ENCODE peak calls at places on chromosomes 6 and 20, in ten cellular contexts. S is myocyte; O is stimulated activated CD4-positive, alpha-beta T cell treated with anti-CD3 and anti-CD28 coated beads, Interleukin-1b, Interleukin-23, amount 100 ng/mL, for 24 hours; H is 8988T; D is GM04504; K is ovary; B is hypothalamus; N is AG08396; Q is left cardiac atrium; W is head of caudate nucleus. V is an unnamed sample.

GRCh38 chr6:85252552-85252951 is 197.3 kb upstream of the NT5E start:
- DNase-seq in B (no peak), W (no peak), N (no peak), O (no peak), D (no peak), S (no peak), H (no peak), K (no peak), Q (no peak), V (no peak)

GRCh38 chr20:61303675-61304074 is 51.6 kb downstream of the CDH4 start:
- DNase-seq in O (no peak), K (no peak), Q (no peak), N (no peak), H (no peak), D (no peak), W (no peak), B (no peak), S (no peak), V (no peak)

GRCh38 chr20:46099491-46100287 is 9.9 kb upstream of the NCOA5 start:
- DNase-seq in B (no peak), H (no peak), O (no peak), W (no peak), K (no peak), D (no peak), S (no peak), N (no peak), Q (no peak), V (no peak)

GRCh38 chr20:1819311-1820136 is 75.7 kb upstream of the SIRPA start:
- DNase-seq in D (no peak), Q (no peak), O (no peak), N (no peak), H (no peak), B (no peak), W (no peak), S (no peak), K (no peak), V (no peak)

GRCh38 chr20:1173698-1174097 is 11.1 kb downstream of the TMEM74B start:
- DNase-seq in Q (no peak), D (no peak), K (no peak), H (no peak), O (no peak), W (no peak), B (no peak), N (no peak), S (peak), V (no peak)

GRCh38 chr20:45970646-45971424 is 1.2 kb downstream of the ZNF335 start:
- DNase-seq in K (no peak), H (no peak), B (no peak), D (no peak), S (peak), O (no peak), Q (no peak), N (peak), W (no peak), V (no peak)

GRCh38 chr6:47097092-47097945 is 55.2 kb upstream of the ADGRF1 start:
- DNase-seq in S (peak), D (peak), Q (peak), H (peak), K (peak), O (peak), W (peak), B (peak), N (peak), V (no peak)

GRCh38 chr6:28871335-28872156 is 52.2 kb downstream of the TRIM27 start:
- DNase-seq in S (no peak), H (no peak), O (no peak), N (no peak), Q (no peak), B (no peak), W (no peak), K (no peak), D (no peak), V (no peak)

GRCh38 chr20:577167-577791 is 32.8 kb downstream of the TCF15 start:
- DNase-seq in N (no peak), S (no peak), D (no peak), Q (no peak), B (no peak), H (no peak), W (no peak), K (no peak), O (no peak), V (no peak)

GRCh38 chr6:161429921-161430490 is 156.1 kb upstream of the AGPAT4 start:
- DNase-seq in B (no peak), Q (no peak), N (no peak), K (no peak), S (no peak), O (no peak), D (no peak), H (no peak), W (no peak), V (no peak)

GRCh38 chr20:20212675-20213096 is 155.2 kb upstream of the INSM1 start:
- DNase-seq in Q (peak), N (no peak), D (no peak), K (no peak), O (no peak), S (no peak), B (no peak), W (no peak), H (no peak), V (no peak)

GRCh38 chr6:11215773-11216172 is 16.7 kb downstream of the NEDD9 start:
- DNase-seq in O (no peak), K (no peak), D (no peak), S (no peak), H (no peak), B (no peak), W (no peak), Q (no peak), N (no peak), V (no peak)

GRCh38 chr6:36110863-36111262 is 19.4 kb upstream of the MAPK13 start:
- DNase-seq in K (no peak), O (no peak), W (no peak), N (no peak), S (peak), B (no peak), H (no peak), Q (no peak), D (no peak), V (no peak)

V was measured in omental fat pad.